ENCODE peak calls at places on chromosomes 11 and 22, in four cellular contexts. K is MM.1S, Z is endothelial cell of umbilical vein, E is MCF 10A. P is an unnamed sample.

GRCh38 chr11:13446444-13446843 is 16.6 kb downstream of the BTBD10 start:
- DNase-seq in K (no peak), E (no peak), Z (peak), P (peak)

GRCh38 chr11:119982517-119983239 is 155.2 kb downstream of the TRIM29 start:
- DNase-seq in Z (no peak), K (no peak), E (no peak), P (no peak)

GRCh38 chr11:6663794-6664478 is 8.3 kb upstream of the DCHS1 start:
- DNase-seq in Z (no peak), K (no peak), E (no peak), P (no peak)

GRCh38 chr22:30204742-30205111 is 41.8 kb downstream of the LIF start:
- DNase-seq in Z (no peak), E (peak), K (no peak), P (no peak)

GRCh38 chr11:113532697-113533424 is 57.7 kb upstream of the DRD2 start:
- DNase-seq in K (peak), Z (peak), E (peak), P (peak)

GRCh38 chr22:26853071-26853470 is 195.7 kb downstream of the MIAT start:
- DNase-seq in Z (no peak), K (no peak), E (no peak), P (no peak)

GRCh38 chr11:6855971-6856542 is 6.8 kb upstream of the OR10A2 start:
- DNase-seq in E (peak), Z (no peak), K (no peak), P (peak)

GRCh38 chr11:27934830-27935145 is 173.2 kb downstream of the KIF18A start:
- DNase-seq in E (peak), Z (peak), K (no peak), P (peak)

GRCh38 chr22:37544955-37545702 is 15.2 kb upstream of the CDC42EP1 start:
- DNase-seq in K (peak), E (peak), Z (peak), P (peak)

GRCh38 chr11:72012897-72013721 is 14.4 kb downstream of the IL18BP start:
- DNase-seq in Z (no peak), K (no peak), E (peak), P (peak)

GRCh38 chr11:64225608-64226506 is at the start of the genes NUDT22 and TRPT1:
- DNase-seq in K (peak), Z (peak), E (peak), P (peak)

GRCh38 chr11:55342901-55343300 is at the start of gene OR4A16:
- DNase-seq in Z (no peak), E (no peak), K (no peak), P (no peak)

GRCh38 chr22:49322231-49322630 is 505.4 kb downstream of the BRD1 start:
- DNase-seq in K (no peak), Z (no peak), E (no peak), P (no peak)

GRCh38 chr11:126606484-126606883 is 251.0 kb downstream of the ST3GAL4 start:
- DNase-seq in Z (no peak), K (no peak), E (no peak), P (no peak)

GRCh38 chr22:45642966-45643365 is 28.7 kb upstream of the ATXN10 start:
- DNase-seq in Z (no peak), K (no peak), E (no peak), P (no peak)

GRCh38 chr22:36021649-36022048 is 7.0 kb downstream of the RBFOX2 start:
- DNase-seq in K (no peak), Z (no peak), E (no peak), P (no peak)

GRCh38 chr11:117841582-117842031 is 17.1 kb upstream of the FXYD2 start:
- DNase-seq in E (no peak), Z (no peak), K (no peak), P (no peak)

GRCh38 chr11:88421530-88421929 is 84.0 kb upstream of the CTSC start:
- DNase-seq in Z (no peak), E (no peak), K (peak), P (peak)

GRCh38 chr11:130340671-130341319 is 26.1 kb upstream of the ZBTB44 start:
- DNase-seq in Z (no peak), K (no peak), E (no peak), P (no peak)

GRCh38 chr11:132349806-132350733 is 979.7 kb downstream of the NTM start:
- DNase-seq in Z (no peak), K (peak), E (no peak), P (no peak)

GRCh38 chr22:44116755-44117684 is 63.7 kb upstream of the PARVG start:
- DNase-seq in E (no peak), K (no peak), Z (no peak), P (no peak)

GRCh38 chr22:37028692-37029674 is 9.4 kb downstream of the MPST start:
- DNase-seq in K (no peak), Z (no peak), E (no peak), P (no peak)

GRCh38 chr22:50289151-50289941 is 18.1 kb downstream of the PLXNB2 start:
- DNase-seq in E (no peak), K (no peak), Z (no peak), P (no peak)

GRCh38 chr11:28106351-28107043 is 1.5 kb downstream of the KIF18A start:
- DNase-seq in Z (no peak), E (peak), K (no peak), P (no peak)

GRCh38 chr11:122045181-122045586 is 70.8 kb downstream of the BLID start:
- DNase-seq in E (peak), K (no peak), Z (peak), P (peak)

DNA sequence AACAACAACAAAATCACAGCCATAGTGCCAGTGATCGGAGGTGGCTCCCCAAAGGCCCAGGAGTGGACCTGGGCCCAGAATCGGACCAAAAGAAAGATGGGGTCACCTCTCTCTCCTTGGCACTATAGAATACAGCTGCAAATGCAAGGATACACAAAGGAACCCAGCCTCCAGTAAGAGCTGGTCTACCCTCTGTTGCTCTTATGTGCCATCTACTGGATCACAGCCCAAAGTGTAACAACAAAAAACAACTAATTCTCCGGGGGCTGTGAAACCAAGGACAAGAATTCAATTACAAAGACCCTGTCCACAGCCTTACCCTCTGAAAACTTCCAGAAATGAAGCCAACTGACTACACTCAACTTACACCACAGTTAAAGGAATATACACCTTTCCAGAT is 21.6 kb downstream of the OR8G5 start:
- DNase-seq in E (peak), Z (no peak), K (no peak), P (peak)
- TF ChIP-seq CTCF in E (no peak), Z (no peak), K (peak), P (no peak)

GRCh38 chr11:86798988-86799387 is 1.4 kb upstream of the PRSS23 start:
- DNase-seq in E (peak), K (no peak), Z (peak), P (peak)
- TF ChIP-seq CTCF in E (no peak), K (no peak), Z (no peak), P (no peak)

GRCh38 chr11:66311965-66312548 is 4.8 kb downstream of the CD248 start:
- DNase-seq in E (peak), K (peak), Z (peak), P (peak)

GRCh38 chr11:66312549-66313320 is 4.1 kb downstream of the CD248 start:
- DNase-seq in Z (peak), E (peak), K (peak), P (peak)

GRCh38 chr11:66314186-66314501 is 2.7 kb downstream of the CD248 start:
- DNase-seq in Z (no peak), E (no peak), K (no peak), P (no peak)

GRCh38 chr11:66314561-66315497 is 2.0 kb downstream of the CD248 start:
- DNase-seq in K (no peak), E (no peak), Z (no peak), P (no peak)

GRCh38 chr11:66313321-66314185 is 3.3 kb downstream of the CD248 start:
- DNase-seq in E (no peak), K (no peak), Z (no peak), P (no peak)
- TF ChIP-seq CTCF in E (no peak), K (no peak), Z (peak), P (no peak)

DNA sequence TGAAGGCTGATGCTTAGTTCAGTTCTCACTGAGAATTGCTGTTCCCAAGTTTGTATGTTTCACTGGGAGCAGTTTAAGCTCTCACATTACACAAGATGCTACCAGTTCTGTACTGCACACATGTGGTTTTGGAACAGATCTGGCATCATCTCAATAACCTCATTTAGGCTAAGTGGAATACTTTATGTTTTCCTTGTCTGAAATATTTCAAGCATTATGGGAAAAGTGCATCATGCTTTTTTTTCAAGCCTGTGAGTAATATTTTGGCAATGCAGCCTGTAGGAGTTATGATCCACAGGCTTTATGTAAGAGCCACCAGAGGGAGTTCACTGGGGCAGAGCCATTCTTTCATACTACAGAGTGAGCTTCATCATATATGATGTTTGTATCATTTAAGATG is 141.5 kb downstream of the OR4C45 start:
- DNase-seq in Z (no peak), K (peak), E (peak), P (peak)
- TF ChIP-seq CTCF in Z (no peak), K (peak), E (peak), P (no peak)

DNA sequence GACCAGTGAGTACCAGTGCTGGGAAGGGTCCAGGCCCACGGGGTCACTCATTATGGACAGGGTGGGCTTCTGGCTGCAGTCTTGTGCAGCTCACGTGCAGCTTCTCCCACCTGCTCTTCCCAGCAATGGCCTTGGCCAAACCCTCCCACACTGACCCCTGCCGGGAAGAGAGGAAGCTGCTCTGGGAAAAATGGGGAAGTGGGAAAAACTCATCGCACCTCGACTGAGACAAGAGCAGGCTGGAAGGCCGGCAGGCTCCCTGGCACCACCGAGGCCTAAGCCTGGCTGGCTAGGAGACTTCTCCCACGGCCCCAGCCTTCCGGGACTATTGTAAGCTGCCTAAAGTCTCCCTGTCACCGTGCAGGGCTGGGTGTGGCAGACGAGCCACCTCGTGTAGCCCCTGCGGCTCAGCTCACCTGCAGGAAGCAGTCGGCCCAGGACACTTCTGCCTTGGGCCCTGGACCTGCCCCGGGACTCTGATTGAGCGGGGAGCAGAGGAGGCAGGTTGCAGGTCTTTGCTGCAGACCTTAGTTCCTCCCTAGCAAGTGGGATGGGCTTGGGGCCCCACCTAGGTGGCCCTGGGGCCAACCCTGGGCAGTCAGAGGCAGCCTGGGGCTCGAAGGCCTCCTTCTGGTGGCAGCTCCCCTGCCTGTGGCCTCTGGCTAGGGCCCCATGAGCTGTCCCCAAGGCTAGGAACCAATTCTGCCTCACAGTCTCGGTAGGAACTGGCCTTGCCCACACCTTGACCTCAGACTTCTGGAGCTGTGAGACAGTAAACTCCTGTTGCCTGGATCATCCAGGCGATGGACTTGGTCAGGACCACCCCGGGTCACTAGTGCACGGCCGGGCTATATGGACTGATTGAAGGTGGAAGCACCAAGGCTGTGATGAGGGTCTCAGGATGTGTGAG is 23.1 kb downstream of the MRGPRG start:
- DNase-seq in Z (peak), E (peak), K (no peak), P (no peak)
- TF ChIP-seq CTCF in Z (peak), E (peak), K (no peak), P (peak)

DNA sequence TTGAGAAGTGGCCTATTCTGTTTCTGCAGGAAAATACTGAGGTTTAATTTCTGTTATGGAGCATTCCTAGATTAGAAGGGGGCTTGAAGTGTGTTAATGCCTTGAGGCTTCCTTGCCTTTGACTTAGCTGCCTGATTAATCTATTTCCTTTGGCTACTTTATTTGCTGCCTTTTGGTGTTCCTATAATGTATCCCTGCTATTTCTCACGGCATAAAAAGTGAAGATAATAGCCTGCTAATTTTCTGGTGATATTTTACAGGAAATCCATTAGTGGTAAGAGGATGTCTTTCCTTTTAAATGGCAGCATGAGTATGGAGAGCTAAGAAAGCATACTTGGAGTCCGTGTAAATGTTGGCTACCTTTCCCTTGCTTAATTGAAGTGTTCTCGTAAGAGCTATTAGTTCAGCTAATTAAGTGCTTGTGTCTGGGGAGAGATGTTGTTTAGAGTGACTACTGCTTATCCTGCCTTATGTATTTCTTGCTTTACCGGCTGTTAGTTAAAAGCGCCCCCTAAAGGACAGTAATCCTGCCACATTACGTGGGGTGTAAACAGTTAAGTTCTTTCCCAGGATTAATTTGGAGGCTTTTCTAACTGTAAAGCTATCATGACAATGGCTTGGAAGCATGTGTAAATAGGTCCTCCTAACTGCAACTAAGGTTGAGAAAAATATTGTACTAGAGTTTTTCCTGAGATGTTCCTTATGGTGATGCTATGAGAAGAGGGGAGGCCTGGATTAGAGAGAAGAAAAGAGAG is 45.6 kb downstream of the ZNF280B start:
- DNase-seq in Z (peak), E (peak), K (peak), P (no peak)
- TF ChIP-seq CTCF in Z (no peak), E (peak), K (peak), P (peak)

GRCh38 chr11:66388746-66389386 is 17.3 kb upstream of the SLC29A2 start:
- DNase-seq in E (peak), Z (peak), K (peak), P (peak)
- TF ChIP-seq CTCF in E (peak), Z (peak), K (peak), P (peak)

DNA sequence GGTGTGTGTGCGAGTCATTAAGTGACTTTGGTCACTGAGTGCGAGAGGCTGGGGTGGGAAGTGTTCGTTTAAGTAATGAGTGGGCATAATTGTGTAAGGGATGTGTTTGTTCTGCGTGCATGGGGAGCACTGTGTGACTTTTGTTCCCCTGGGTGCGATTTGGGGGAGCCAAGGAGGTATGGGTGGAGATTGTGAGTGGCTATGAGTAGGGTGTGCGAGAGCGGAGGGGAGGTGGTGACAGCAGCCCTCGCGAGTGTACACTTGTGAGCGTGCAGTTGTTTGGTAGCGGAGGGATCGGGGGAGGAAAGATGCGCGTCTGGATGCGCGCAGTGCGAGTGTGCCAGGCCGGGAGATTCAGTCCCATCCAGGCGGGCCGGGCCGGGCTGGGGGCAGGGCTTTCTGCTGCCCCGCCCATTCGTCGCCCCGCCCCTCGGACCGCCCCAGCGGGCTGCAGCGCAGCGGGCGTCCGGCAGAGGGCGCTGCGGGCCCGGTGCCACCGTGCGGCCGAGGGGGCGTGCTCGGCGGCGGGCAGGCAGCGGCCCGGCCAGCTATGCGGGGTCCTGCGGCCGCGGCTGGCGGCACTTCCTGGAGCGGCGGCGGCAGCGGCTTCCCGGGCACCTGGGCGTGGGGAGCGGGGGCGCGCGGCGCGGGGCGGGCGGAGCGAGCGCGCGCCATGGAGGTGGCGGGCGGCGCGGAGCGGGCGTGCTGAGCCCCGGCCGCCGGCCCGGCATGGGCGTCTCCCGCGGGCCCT is at the start of gene DGKZ:
- DNase-seq in Z (peak), K (peak), E (peak), P (peak)
- TF ChIP-seq CTCF in Z (peak), K (peak), E (peak), P (peak)

GRCh38 chr11:77074626-77075221 is 8.0 kb downstream of the CAPN5 start:
- DNase-seq in E (no peak), K (no peak), Z (no peak), P (no peak)

GRCh38 chr11:77071671-77072605 is 5.2 kb downstream of the CAPN5 start:
- DNase-seq in Z (peak), E (no peak), K (no peak), P (peak)

GRCh38 chr11:77072851-77073327 is 6.1 kb downstream of the CAPN5 start:
- DNase-seq in K (no peak), E (no peak), Z (no peak), P (no peak)

GRCh38 chr11:77074205-77074604 is 7.4 kb downstream of the CAPN5 start:
- DNase-seq in Z (no peak), E (no peak), K (no peak), P (no peak)

DNA sequence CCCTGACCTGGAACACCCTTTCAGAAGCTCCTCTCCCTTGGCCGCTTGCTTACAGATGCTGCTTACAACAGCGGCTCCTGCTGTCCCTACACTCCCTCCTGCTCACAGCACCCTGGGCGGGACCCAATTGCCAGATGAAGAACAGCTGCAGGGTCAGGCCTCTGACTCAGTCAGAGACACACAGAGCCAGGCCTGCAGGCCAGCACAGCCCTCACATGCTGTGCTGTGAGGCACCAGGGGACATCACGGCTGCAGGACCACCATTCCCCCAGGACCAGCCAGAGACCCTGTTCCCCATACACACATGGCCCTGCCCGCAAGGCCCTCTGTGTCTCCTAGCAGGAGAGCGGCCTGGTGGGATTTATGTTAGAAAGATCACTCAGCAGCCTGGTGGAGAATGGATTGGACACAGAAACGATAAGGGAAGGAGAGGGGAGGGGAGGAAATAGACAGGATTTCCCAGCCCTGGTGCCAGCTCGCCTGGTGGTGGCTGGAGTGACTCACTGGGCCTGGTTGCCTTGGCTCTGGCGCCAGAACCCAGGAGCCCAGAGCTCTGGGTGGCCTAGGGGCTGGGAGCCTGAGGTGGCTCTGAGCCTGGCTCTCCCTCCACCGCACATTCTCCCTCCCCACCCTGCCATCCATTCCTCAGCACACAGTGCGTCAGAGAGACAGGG is 6.7 kb downstream of the CAPN5 start:
- DNase-seq in E (peak), K (no peak), Z (peak), P (peak)
- TF ChIP-seq CTCF in E (peak), K (no peak), Z (peak), P (peak)

DNA sequence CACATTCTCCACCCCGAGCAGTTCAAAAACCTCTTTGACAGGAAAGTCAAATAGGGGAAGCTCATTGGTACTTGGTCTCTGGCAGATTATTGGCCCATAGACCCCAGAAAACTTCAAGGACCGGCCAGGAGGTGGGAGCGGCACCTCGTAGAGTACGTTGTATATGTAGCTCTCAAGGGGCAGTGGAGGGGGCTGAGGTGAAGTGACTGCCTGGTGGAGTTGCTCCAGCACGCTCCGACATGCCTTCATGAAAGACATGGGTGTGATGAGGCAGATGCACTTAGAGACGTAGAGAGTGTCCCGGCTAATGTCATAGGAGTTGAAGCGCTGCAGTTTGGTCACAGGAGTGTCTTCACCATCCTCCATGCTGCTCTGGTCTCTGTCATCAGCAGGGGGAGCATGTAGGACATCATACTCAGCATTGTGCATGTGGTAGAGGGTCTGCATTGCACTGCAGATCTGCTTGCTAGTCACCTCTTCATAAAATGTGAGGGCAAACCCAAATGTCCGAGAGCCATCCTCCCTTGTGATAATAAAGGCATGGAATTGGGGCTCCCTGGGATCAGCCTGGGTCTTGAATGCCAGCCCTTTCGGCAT is 61.3 kb downstream of the DENND5A start:
- DNase-seq in K (no peak), E (no peak), Z (peak), P (no peak)
- TF ChIP-seq CTCF in K (peak), E (no peak), Z (no peak), P (no peak)